ENCODE peak calls at places on chromosomes 6 and 20, in eight cellular contexts. X, W, N, K, J, L, A and H are unnamed samples.

GRCh38 chr6:136524339-136524935 is 25.8 kb downstream of the MAP7 start:
- DNase-seq in X (no peak), W (no peak), N (no peak), K (no peak), J (no peak), L (no peak), A (no peak), H (no peak)

GRCh38 chr6:54102239-54102638 is 9.0 kb upstream of the MLIP start:
- DNase-seq in X (no peak), W (no peak), N (no peak), K (no peak), J (peak), L (no peak), A (no peak), H (no peak)

GRCh38 chr6:3912366-3913076 is 63.3 kb downstream of the FAM50B start:
- DNase-seq in X (no peak), W (no peak), N (no peak), K (no peak), J (no peak), L (no peak), A (no peak), H (no peak)

GRCh38 chr6:84739866-84740208 is 24.6 kb downstream of the TBX18 start:
- DNase-seq in X (no peak), W (no peak), N (no peak), K (no peak), J (no peak), L (no peak), A (no peak), H (no peak)

GRCh38 chr20:62430311-62430853 is 3.0 kb upstream of the RBBP8NL start:
- DNase-seq in X (no peak), W (no peak), N (no peak), K (no peak), J (no peak), L (no peak), A (no peak), H (no peak)

GRCh38 chr20:49660912-49661311 is 52.8 kb downstream of the B4GALT5 start:
- DNase-seq in X (no peak), W (no peak), N (no peak), K (no peak), J (no peak), L (no peak), A (no peak), H (no peak)

GRCh38 chr6:56853541-56853940 is 101.4 kb upstream of the BEND6 start:
- DNase-seq in X (no peak), W (no peak), N (no peak), K (no peak), J (no peak), L (no peak), A (no peak), H (no peak)

GRCh38 chr20:61951695-61952533 is 113.8 kb downstream of the TAF4 start:
- DNase-seq in X (no peak), W (peak), N (peak), K (peak), J (no peak), L (no peak), A (no peak), H (no peak)

GRCh38 chr6:106087548-106088325 is 1.6 kb downstream of the PRDM1 start:
- DNase-seq in X (peak), W (peak), N (no peak), K (no peak), J (peak), L (no peak), A (no peak), H (no peak)

GRCh38 chr6:90468859-90469258 is 118.0 kb downstream of the MAP3K7 start:
- DNase-seq in X (no peak), W (no peak), N (no peak), K (no peak), J (no peak), L (no peak), A (no peak), H (no peak)

GRCh38 chr6:74598473-74599393 is 607.1 kb downstream of the COL12A1 start:
- DNase-seq in X (no peak), W (peak), N (no peak), K (no peak), J (no peak), L (no peak), A (no peak), H (no peak)

GRCh38 chr6:142885182-142885867 is 59.7 kb downstream of the HIVEP2 start:
- DNase-seq in X (peak), W (peak), N (no peak), K (no peak), J (peak), L (peak), A (peak), H (no peak)

GRCh38 chr6:149454405-149454848 is 30.4 kb downstream of the ZC3H12D start:
- DNase-seq in X (peak), W (peak), N (no peak), K (peak), J (peak), L (peak), A (peak), H (no peak)

GRCh38 chr20:57578476-57579165 is 17.7 kb downstream of the PCK1 start:
- DNase-seq in X (no peak), W (no peak), N (no peak), K (no peak), J (no peak), L (no peak), A (no peak), H (no peak)

GRCh38 chr6:128515550-128516513 is 4.6 kb downstream of the PTPRK start:
- DNase-seq in X (no peak), W (peak), N (no peak), K (no peak), J (peak), L (no peak), A (no peak), H (no peak)

GRCh38 chr6:1631251-1631650 is 21.5 kb downstream of the FOXC1 start:
- DNase-seq in X (no peak), W (no peak), N (no peak), K (no peak), J (no peak), L (no peak), A (no peak), H (no peak)

GRCh38 chr6:68891419-68891818 is 256.3 kb downstream of the ADGRB3 start:
- DNase-seq in X (no peak), W (peak), N (no peak), K (no peak), J (no peak), L (no peak), A (no peak), H (no peak)

GRCh38 chr20:23086056-23086551 is at the start of gene CD93:
- DNase-seq in X (no peak), W (peak), N (no peak), K (no peak), J (peak), L (no peak), A (no peak), H (no peak)

GRCh38 chr6:53679446-53679933 is 13.9 kb upstream of the KLHL31 start:
- DNase-seq in X (peak), W (peak), N (no peak), K (no peak), J (peak), L (no peak), A (no peak), H (no peak)

GRCh38 chr6:16045238-16045637 is 83.6 kb upstream of the MYLIP start:
- DNase-seq in X (no peak), W (no peak), N (no peak), K (no peak), J (no peak), L (no peak), A (no peak), H (no peak)

GRCh38 chr20:33685328-33686007 is 717 bp downstream of the E2F1 start:
- DNase-seq in X (peak), W (no peak), N (peak), K (no peak), J (no peak), L (no peak), A (no peak), H (no peak)

GRCh38 chr6:166058064-166058739 is 109.4 kb downstream of the TBXT start:
- DNase-seq in X (no peak), W (peak), N (no peak), K (no peak), J (peak), L (peak), A (peak), H (no peak)

GRCh38 chr6:116557863-116558262 is 4.3 kb downstream of the CALHM4 start:
- DNase-seq in X (peak), W (peak), N (no peak), K (no peak), J (peak), L (peak), A (no peak), H (no peak)

GRCh38 chr20:24917797-24918578 is 31.1 kb upstream of the CST7 start:
- DNase-seq in X (peak), W (peak), N (peak), K (peak), J (peak), L (peak), A (peak), H (peak)

GRCh38 chr20:38932457-38933120 is 6.4 kb downstream of the FAM83D start:
- DNase-seq in X (no peak), W (peak), N (no peak), K (no peak), J (peak), L (no peak), A (no peak), H (no peak)

GRCh38 chr20:17542481-17542880 is 11.3 kb upstream of the BFSP1 start:
- DNase-seq in X (no peak), W (no peak), N (no peak), K (no peak), J (no peak), L (no peak), A (no peak), H (no peak)

GRCh38 chr6:12148317-12148801 is 136.2 kb downstream of the HIVEP1 start:
- DNase-seq in X (peak), W (peak), N (no peak), K (no peak), J (peak), L (no peak), A (no peak), H (no peak)

GRCh38 chr6:106256201-106256968 is 69.2 kb downstream of the ATG5 start:
- DNase-seq in X (no peak), W (peak), N (no peak), K (no peak), J (no peak), L (no peak), A (no peak), H (no peak)

GRCh38 chr6:111922454-111923297 is 49.4 kb upstream of the FYN start:
- DNase-seq in X (no peak), W (peak), N (no peak), K (no peak), J (peak), L (no peak), A (no peak), H (no peak)

GRCh38 chr20:47785321-47785899 is at the start of gene SULF2:
- DNase-seq in X (peak), W (no peak), N (no peak), K (no peak), J (peak), L (peak), A (no peak), H (no peak)

GRCh38 chr6:105431226-105431625 is 28.3 kb upstream of the PREP start:
- DNase-seq in X (peak), W (peak), N (no peak), K (no peak), J (peak), L (no peak), A (no peak), H (no peak)

GRCh38 chr6:82408952-82409421 is 45.4 kb downstream of the TPBG start:
- DNase-seq in X (no peak), W (peak), N (no peak), K (no peak), J (peak), L (no peak), A (no peak), H (no peak)

GRCh38 chr6:37622639-37623038 is 75.0 kb downstream of the MDGA1 start:
- DNase-seq in X (no peak), W (no peak), N (no peak), K (no peak), J (no peak), L (no peak), A (no peak), H (no peak)

GRCh38 chr6:70310063-70310694 is 7.3 kb upstream of the COL9A1 start:
- DNase-seq in X (no peak), W (peak), N (no peak), K (no peak), J (peak), L (no peak), A (no peak), H (no peak)

GRCh38 chr6:80338201-80338836 is 231.8 kb downstream of the BCKDHB start:
- DNase-seq in X (peak), W (peak), N (no peak), K (peak), J (peak), L (peak), A (no peak), H (no peak)

GRCh38 chr6:44039191-44039719 is 88.0 kb downstream of the MRPL14 start:
- DNase-seq in X (no peak), W (no peak), N (no peak), K (peak), J (no peak), L (no peak), A (no peak), H (no peak)
- TF ChIP-seq CTCF in X (no peak), W (no peak), N (no peak), K (no peak), J (no peak), L (no peak), A (no peak), H (no peak)

GRCh38 chr20:44912189-44912588 is 2.3 kb downstream of the PABPC1L start:
- DNase-seq in X (no peak), W (no peak), N (no peak), K (no peak), J (no peak), L (no peak), A (no peak), H (no peak)

GRCh38 chr20:44909872-44910689 is at the start of gene PABPC1L:
- DNase-seq in X (peak), W (peak), N (no peak), K (peak), J (peak), L (peak), A (peak), H (peak)

GRCh38 chr20:44910690-44911262 is 916 bp downstream of the PABPC1L start:
- DNase-seq in X (peak), W (no peak), N (no peak), K (no peak), J (no peak), L (no peak), A (no peak), H (no peak)

GRCh38 chr20:44908987-44909871 is 631 bp upstream of the PABPC1L start:
- DNase-seq in X (no peak), W (no peak), N (no peak), K (no peak), J (peak), L (no peak), A (no peak), H (no peak)

GRCh38 chr20:44911264-44911921 is 1.5 kb downstream of the PABPC1L start:
- DNase-seq in X (peak), W (peak), N (no peak), K (peak), J (peak), L (peak), A (no peak), H (no peak)
- TF ChIP-seq CTCF in X (peak), W (peak), N (peak), K (peak), J (peak), L (peak), A (no peak), H (peak)

GRCh38 chr6:158597565-158597964 is 37.7 kb downstream of the TMEM181 start:
- DNase-seq in X (no peak), W (no peak), N (no peak), K (no peak), J (no peak), L (no peak), A (no peak), H (no peak)

GRCh38 chr6:158593670-158594069 is 33.8 kb downstream of the TMEM181 start:
- DNase-seq in X (no peak), W (no peak), N (no peak), K (no peak), J (no peak), L (no peak), A (no peak), H (no peak)

GRCh38 chr6:158591134-158591809 is 31.4 kb downstream of the TMEM181 start:
- DNase-seq in X (no peak), W (no peak), N (no peak), K (no peak), J (no peak), L (no peak), A (no peak), H (no peak)

GRCh38 chr6:158596861-158597260 is 37.0 kb downstream of the TMEM181 start:
- DNase-seq in X (no peak), W (no peak), N (no peak), K (no peak), J (no peak), L (no peak), A (no peak), H (peak)

GRCh38 chr6:158595223-158595622 is 35.3 kb downstream of the TMEM181 start:
- DNase-seq in X (no peak), W (no peak), N (no peak), K (no peak), J (peak), L (no peak), A (no peak), H (no peak)
- TF ChIP-seq CTCF in X (peak), W (peak), N (peak), K (peak), J (peak), L (no peak), A (no peak), H (peak)

GRCh38 chr6:29414588-29414987 is at the start of gene OR12D1:
- DNase-seq in X (no peak), W (no peak), N (no peak), K (no peak), J (no peak), L (no peak), A (no peak), H (no peak)
- TF ChIP-seq CTCF in X (no peak), W (peak), N (peak), K (no peak), J (no peak), L (no peak), A (no peak), H (peak)

GRCh38 chr20:34708621-34709043 is 4.5 kb downstream of the TP53INP2 start:
- DNase-seq in X (peak), W (peak), N (peak), K (peak), J (peak), L (peak), A (no peak), H (no peak)
- TF ChIP-seq CTCF in X (peak), W (peak), N (peak), K (peak), J (peak), L (peak), A (no peak), H (peak)